ENCODE peak calls at places on chromosomes 2 and 18, in nine cellular contexts. V is GM12878, Z is astrocyte, J is OCI-LY7, Q is H9, K is HepG2, G is Karpas-422, I is neuronal stem cell, E is IMR-90. Y is an unnamed sample.

GRCh38 chr2:85143463-85144082 is 10.4 kb downstream of the TCF7L1 start:
- DNase-seq in E (no peak), V (no peak), Z (no peak), J (no peak), G (no peak), I (no peak), K (peak; percentile 74), Q (no peak), Y (no peak)

GRCh38 chr2:226124548-226125011 is 675.0 kb downstream of the IRS1 start:
- DNase-seq in V (no peak), G (no peak), Z (peak; percentile 27), E (peak; percentile 23), K (peak; percentile 56), Q (no peak), J (no peak), I (no peak), Y (no peak)

GRCh38 chr2:240615830-240616547 is 9.3 kb upstream of the GPR35 start:
- DNase-seq in I (no peak), J (no peak), Q (no peak), Z (peak; percentile 6), E (no peak), K (no peak), G (no peak), V (no peak), Y (peak; percentile 59)

GRCh38 chr2:6027066-6027465 is 334.9 kb downstream of the SOX11 start:
- DNase-seq in G (no peak), I (no peak), K (no peak), V (no peak), J (no peak), Z (no peak), Q (no peak), E (no peak), Y (no peak)

GRCh38 chr2:101300164-101300563 is 8.3 kb downstream of the RNF149 start:
- DNase-seq in Z (no peak), G (no peak), Q (no peak), I (no peak), E (no peak), K (no peak), J (no peak), V (no peak), Y (no peak)

GRCh38 chr18:34339155-34339554 is 114.4 kb upstream of the NOL4 start:
- DNase-seq in Z (no peak), G (no peak), I (no peak), E (no peak), Q (no peak), K (no peak), J (no peak), V (no peak), Y (no peak)

GRCh38 chr2:199160081-199160480 is 297.7 kb downstream of the SATB2 start:
- DNase-seq in G (no peak), I (no peak), Q (no peak), E (no peak), K (no peak), J (no peak), Z (peak; percentile 52), V (no peak), Y (no peak)

GRCh38 chr2:71068218-71069035 is at the start of gene NAGK:
- DNase-seq in Q (peak; percentile 97), G (peak; percentile 100), I (peak; percentile 96), Z (peak; percentile 87), K (peak; percentile 93), E (peak; percentile 94), V (peak; percentile 91), J (peak; percentile 96), Y (peak; percentile 99)

GRCh38 chr2:96449637-96450036 is 55.5 kb downstream of the NEURL3 start:
- DNase-seq in E (no peak), V (no peak), K (no peak), Z (peak; percentile 5), Q (no peak), G (no peak), J (no peak), I (no peak), Y (no peak)

GRCh38 chr2:181627545-181627944 is 29.4 kb downstream of the CERKL start:
- DNase-seq in I (no peak), E (peak; percentile 1), K (no peak), V (no peak), G (no peak), J (no peak), Z (no peak), Q (no peak), Y (no peak)

GRCh38 chr2:6866239-6866745 is 585 bp upstream of the CMPK2 start:
- DNase-seq in Z (peak; percentile 18), E (peak; percentile 3), J (peak; percentile 19), K (peak; percentile 24), V (peak; percentile 17), I (no peak), G (peak; percentile 73), Q (peak; percentile 48), Y (peak; percentile 60)

GRCh38 chr18:34002130-34002529 is 222.6 kb downstream of the NOL4 start:
- DNase-seq in Z (no peak), V (no peak), J (peak; percentile 0), E (no peak), G (peak; percentile 46), K (no peak), Q (no peak), I (no peak), Y (no peak)

GRCh38 chr2:51304341-51304740 is 272.4 kb upstream of the NRXN1 start:
- DNase-seq in J (no peak), E (no peak), I (no peak), Z (no peak), G (no peak), V (no peak), Q (no peak), K (no peak), Y (no peak)

GRCh38 chr2:40105593-40105992 is 326.5 kb upstream of the THUMPD2 start:
- DNase-seq in Z (peak; percentile 88), E (peak; percentile 33), V (no peak), G (no peak), I (no peak), K (no peak), Q (no peak), J (no peak), Y (no peak)

GRCh38 chr2:197191948-197192338 is 118.6 kb downstream of the ANKRD44 start:
- DNase-seq in G (no peak), I (no peak), E (no peak), V (no peak), Z (no peak), J (peak; percentile 31), K (no peak), Q (no peak), Y (no peak)

GRCh38 chr2:224884188-224884587 is 158.1 kb downstream of the DOCK10 start:
- DNase-seq in K (no peak), G (peak; percentile 34), Q (no peak), V (no peak), J (no peak), E (peak; percentile 35), I (no peak), Z (peak; percentile 31), Y (peak; percentile 36)

GRCh38 chr2:72937356-72937669 is 20.0 kb downstream of the EMX1 start:
- DNase-seq in V (no peak), E (no peak), I (no peak), Q (no peak), G (no peak), K (no peak), Z (no peak), J (no peak), Y (peak; percentile 65)

DNA sequence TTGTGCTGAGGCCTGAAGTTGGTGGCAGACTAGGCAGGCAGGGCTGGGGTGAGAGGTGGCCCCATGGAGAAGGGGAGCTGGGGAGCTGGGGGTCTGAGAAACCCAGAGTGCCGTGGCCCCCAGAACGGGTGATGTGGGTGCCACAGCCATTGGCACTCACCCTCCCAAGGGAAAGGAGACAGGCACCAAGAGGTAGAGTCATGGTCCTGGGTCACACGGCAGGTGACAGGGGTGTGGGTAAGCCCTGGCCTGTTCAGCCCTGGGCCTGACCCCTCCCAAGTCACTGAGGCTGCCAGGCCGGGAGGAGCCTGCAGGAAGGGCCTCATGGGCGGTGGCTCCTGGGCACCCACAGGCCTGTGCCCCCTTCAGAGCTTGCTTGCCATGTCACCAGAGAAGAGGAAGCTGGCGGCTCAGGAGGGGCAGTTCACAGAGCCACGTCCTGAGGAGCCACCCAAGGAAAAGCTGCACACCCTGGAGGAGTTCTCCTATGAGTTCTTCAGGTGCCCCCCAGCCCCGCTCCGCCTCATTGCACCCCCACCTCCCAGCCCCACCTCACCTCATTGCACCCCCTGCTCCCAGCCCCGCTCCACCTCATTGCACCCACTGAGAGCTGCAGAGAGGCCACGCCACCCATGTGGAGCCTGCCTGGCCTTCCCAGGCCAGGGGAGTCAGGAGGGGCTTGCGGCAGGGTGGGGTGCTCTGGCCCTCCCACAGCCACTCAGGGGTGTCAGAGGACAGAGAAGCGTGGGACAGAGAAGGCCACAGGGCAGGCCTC is 15.4 kb upstream of the GPR17 start:
- DNase-seq in Z (no peak), V (no peak), I (no peak), Q (no peak), J (no peak), K (no peak), G (no peak), E (no peak), Y (no peak)
- H3K4me1 ChIP-seq in Z (no peaks in the 10 kb centered on the region), V (peaks cover 17% of the 10 kb centered on the region), I (no peaks in the 10 kb centered on the region), Q (no peaks in the 10 kb centered on the region), J (no peaks in the 10 kb centered on the region), K (no peaks in the 10 kb centered on the region), G (peaks cover 42% of the 10 kb centered on the region), E (peaks cover 2% of the 10 kb centered on the region), Y (no peaks in the 10 kb centered on the region)

DNA sequence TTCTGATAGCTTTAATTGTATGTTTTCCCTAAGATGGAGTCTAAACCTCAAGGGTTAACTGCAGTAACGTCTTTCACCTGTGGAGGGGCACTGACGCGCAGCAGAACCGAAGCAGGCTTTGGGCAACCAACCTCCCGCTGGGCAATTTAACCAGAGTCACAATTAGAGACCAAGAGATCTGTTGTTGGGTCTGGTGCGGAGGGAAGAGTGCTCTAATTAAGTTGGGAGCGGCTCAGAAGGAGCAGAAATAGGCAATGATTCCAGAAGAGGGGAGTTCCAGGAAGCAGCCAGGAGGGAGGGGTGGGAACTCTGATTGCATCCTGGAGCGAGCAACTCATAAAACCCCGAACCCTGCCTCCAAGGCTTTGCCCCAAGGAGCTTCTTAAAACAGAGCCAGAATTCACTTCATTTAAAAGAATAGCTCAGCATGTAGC is 245.8 kb downstream of the PAX3 start:
- DNase-seq in G (no peak), J (no peak), I (peak; percentile 82), E (no peak), K (no peak), V (no peak), Q (peak; percentile 81), Z (no peak), Y (no peak)
- H2AFZ ChIP-seq in G (no peak overlapping the region), J (no peak overlapping the region), I (peak overlapping the region; percentile 59), E (no peak overlapping the region), K (no peak overlapping the region), V (no peak overlapping the region), Q (no peak overlapping the region), Z (no peak overlapping the region), Y (peak overlapping the region; percentile 17)

GRCh38 chr18:58870621-58871020 is 5.9 kb downstream of the ZNF532 start:
- DNase-seq in Z (no peak), V (no peak), J (no peak), I (no peak), Q (no peak), E (no peak), K (no peak), G (no peak), Y (no peak)
- H3K4me1 ChIP-seq in Z (peaks cover 42% of the 10 kb centered on the region), V (no peaks in the 10 kb centered on the region), J (peaks cover under 1% of the 10 kb centered on the region), I (peaks cover 25% of the 10 kb centered on the region), Q (peaks cover 12% of the 10 kb centered on the region), E (peaks cover 28% of the 10 kb centered on the region), K (no peaks in the 10 kb centered on the region), G (peaks cover 10% of the 10 kb centered on the region), Y (peaks cover 20% of the 10 kb centered on the region)

GRCh38 chr2:118124293-118124891 is 36.1 kb downstream of the INSIG2 start:
- DNase-seq in V (no peak), E (no peak), Q (no peak), G (no peak), J (no peak), I (no peak), Z (no peak), K (no peak), Y (no peak)
- H2AFZ ChIP-seq in V (no peak overlapping the region), E (no peak overlapping the region), Q (no peak overlapping the region), G (no peak overlapping the region), J (no peak overlapping the region), I (no peak overlapping the region), Z (no peak overlapping the region), K (no peak overlapping the region), Y (no peak overlapping the region)

GRCh38 chr2:69020496-69020895 is 7.5 kb downstream of the ANTXR1 start:
- DNase-seq in Q (no peak), K (no peak), V (no peak), I (no peak), J (no peak), E (no peak), G (no peak), Z (no peak), Y (no peak)
- H3K4me1 ChIP-seq in Q (peaks cover 2% of the 10 kb centered on the region), K (peaks cover 22% of the 10 kb centered on the region), V (no peaks in the 10 kb centered on the region), I (no peaks in the 10 kb centered on the region), J (no peaks in the 10 kb centered on the region), E (peaks cover 13% of the 10 kb centered on the region), G (no peaks in the 10 kb centered on the region), Z (peaks cover 14% of the 10 kb centered on the region), Y (peaks cover 31% of the 10 kb centered on the region)